ENCODE peak calls at places on chromosomes 12 and 14, in nine cellular contexts. L is uterus, W is stomach, R is fibroblast of lung, I is tibial nerve, P is transverse colon, U is K562, O is right atrium auricular region, N is osteoblast. V is an unnamed sample.

GRCh38 chr14:83826838-83827237 is 1703.1 kb upstream of the FLRT2 start:
- DNase-seq in I (no peak), W (no peak), N (no peak), O (no peak), R (peak; percentile 20), U (no peak), P (no peak), L (no peak), V (no peak)

GRCh38 chr12:18246057-18246456 is 15.3 kb upstream of the PIK3C2G start:
- DNase-seq in L (no peak), W (no peak), P (no peak), U (no peak), I (no peak), R (no peak), N (no peak), O (no peak), V (no peak)

GRCh38 chr14:101124860-101125259 is 221.3 kb upstream of the RTL1 start:
- DNase-seq in P (no peak), L (no peak), I (peak; percentile 2), O (no peak), U (no peak), R (no peak), N (no peak), W (peak; percentile 23), V (peak; percentile 2)

GRCh38 chr12:100434177-100434576 is 39.5 kb upstream of the NR1H4 start:
- DNase-seq in W (no peak), U (no peak), P (no peak), N (no peak), L (no peak), R (no peak), O (no peak), I (no peak), V (no peak)

GRCh38 chr12:570237-570925 is 92.9 kb downstream of the NINJ2 start:
- DNase-seq in O (peak; percentile 89), L (peak; percentile 80), N (peak; percentile 99), R (peak; percentile 87), I (peak; percentile 59), P (peak; percentile 85), U (peak; percentile 73), W (peak; percentile 77), V (peak; percentile 68)

GRCh38 chr14:50520947-50521815 is 11.2 kb downstream of the MAP4K5 start:
- DNase-seq in R (peak; percentile 81), L (no peak), P (peak; percentile 19), O (no peak), I (no peak), U (peak; percentile 10), W (no peak), N (peak; percentile 82), V (no peak)

GRCh38 chr14:85250369-85250768 is 279.6 kb upstream of the FLRT2 start:
- DNase-seq in I (no peak), U (no peak), P (no peak), N (no peak), L (no peak), W (no peak), R (no peak), O (no peak), V (no peak)

GRCh38 chr12:8065991-8066594 is at the start of gene C3AR1:
- DNase-seq in O (no peak), P (peak; percentile 44), U (no peak), R (peak; percentile 61), W (no peak), I (peak; percentile 44), N (peak; percentile 72), L (no peak), V (no peak)

GRCh38 chr14:104600141-104600643 is 4.4 kb downstream of the TMEM179 start:
- DNase-seq in R (no peak), O (no peak), P (no peak), L (no peak), N (peak; percentile 93), W (no peak), I (no peak), U (no peak), V (peak; percentile 83)

GRCh38 chr12:120944645-120945217 is 33.6 kb upstream of the HNF1A start:
- DNase-seq in U (peak; percentile 60), O (no peak), L (no peak), R (peak; percentile 44), N (peak; percentile 95), I (peak; percentile 58), W (peak; percentile 67), P (peak; percentile 69), V (peak; percentile 70)

GRCh38 chr12:119011231-119011630 is 29.9 kb downstream of the SRRM4 start:
- DNase-seq in L (no peak), N (no peak), O (no peak), R (no peak), W (no peak), P (no peak), U (no peak), I (no peak), V (peak; percentile 52)

GRCh38 chr14:103072595-103073366 is 11.2 kb upstream of the LBHD2 start:
- DNase-seq in U (no peak), W (no peak), O (no peak), N (peak; percentile 87), P (no peak), L (no peak), I (no peak), R (no peak), V (no peak)

GRCh38 chr14:64149921-64150320 is 144.2 kb downstream of the ESR2 start:
- DNase-seq in W (no peak), U (no peak), N (no peak), P (no peak), O (no peak), R (no peak), L (no peak), I (no peak), V (no peak)

GRCh38 chr14:102928412-102929348 is 6.2 kb downstream of the AMN start:
- DNase-seq in O (no peak), W (peak; percentile 87), I (peak; percentile 16), L (peak; percentile 51), R (peak; percentile 31), N (peak; percentile 94), P (peak; percentile 96), U (no peak), V (peak; percentile 61)

GRCh38 chr14:37122288-37122687 is 50.1 kb downstream of the SLC25A21 start:
- DNase-seq in L (no peak), W (no peak), I (no peak), O (no peak), P (no peak), U (no peak), N (no peak), R (peak; percentile 81), V (no peak)

GRCh38 chr12:40439771-40440492 is 215.1 kb downstream of the LRRK2 start:
- DNase-seq in P (no peak), L (no peak), I (no peak), W (no peak), N (no peak), O (no peak), U (no peak), R (no peak), V (no peak)

GRCh38 chr14:92472860-92473259 is 40.7 kb upstream of the RIN3 start:
- DNase-seq in R (no peak), I (no peak), W (no peak), N (no peak), U (no peak), L (no peak), P (peak; percentile 6), O (peak; percentile 59), V (no peak)

DNA sequence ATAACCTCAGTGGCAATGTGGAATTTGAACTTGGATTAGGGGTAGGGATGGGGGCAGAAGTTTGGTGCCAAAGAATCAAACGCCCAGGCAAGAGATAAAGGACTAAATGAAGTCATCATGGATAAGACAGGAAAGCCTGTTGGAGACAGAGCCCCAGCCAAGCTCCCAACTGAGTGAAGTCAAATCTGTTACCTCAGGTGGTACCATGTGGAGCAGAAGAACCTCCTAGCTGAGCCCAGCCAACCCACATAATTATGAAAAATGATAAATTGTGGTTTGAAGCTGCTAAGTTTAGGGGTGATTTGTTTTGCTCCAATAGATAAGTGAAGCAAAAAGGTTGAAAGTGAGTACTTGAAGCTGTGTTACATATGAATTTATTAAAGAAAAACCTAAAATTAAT is 66.1 kb downstream of the SMOC1 start:
- DNase-seq in U (no peak), R (no peak), L (no peak), I (no peak), P (no peak), O (no peak), W (no peak), N (no peak), V (no peak)
- TF ChIP-seq CTCF in U (no peak), R (no peak), L (no peak), I (no peak), P (no peak), O (no peak), W (no peak), N (no peak), V (no peak)

GRCh38 chr12:52600475-52600874 is 788 bp downstream of the KRT72 start:
- DNase-seq in W (no peak), I (no peak), L (no peak), R (no peak), N (no peak), O (no peak), P (no peak), U (no peak), V (no peak)
- H3K27me3 ChIP-seq in W (peaks cover 23% of the 10 kb centered on the region), I (peaks cover 40% of the 10 kb centered on the region), L (no peaks in the 10 kb centered on the region), R (peaks cover 15% of the 10 kb centered on the region), N (peaks cover 61% of the 10 kb centered on the region), O (peaks cover 2% of the 10 kb centered on the region), P (peaks cover 56% of the 10 kb centered on the region), U (no peaks in the 10 kb centered on the region), V (peaks cover 14% of the 10 kb centered on the region)

DNA sequence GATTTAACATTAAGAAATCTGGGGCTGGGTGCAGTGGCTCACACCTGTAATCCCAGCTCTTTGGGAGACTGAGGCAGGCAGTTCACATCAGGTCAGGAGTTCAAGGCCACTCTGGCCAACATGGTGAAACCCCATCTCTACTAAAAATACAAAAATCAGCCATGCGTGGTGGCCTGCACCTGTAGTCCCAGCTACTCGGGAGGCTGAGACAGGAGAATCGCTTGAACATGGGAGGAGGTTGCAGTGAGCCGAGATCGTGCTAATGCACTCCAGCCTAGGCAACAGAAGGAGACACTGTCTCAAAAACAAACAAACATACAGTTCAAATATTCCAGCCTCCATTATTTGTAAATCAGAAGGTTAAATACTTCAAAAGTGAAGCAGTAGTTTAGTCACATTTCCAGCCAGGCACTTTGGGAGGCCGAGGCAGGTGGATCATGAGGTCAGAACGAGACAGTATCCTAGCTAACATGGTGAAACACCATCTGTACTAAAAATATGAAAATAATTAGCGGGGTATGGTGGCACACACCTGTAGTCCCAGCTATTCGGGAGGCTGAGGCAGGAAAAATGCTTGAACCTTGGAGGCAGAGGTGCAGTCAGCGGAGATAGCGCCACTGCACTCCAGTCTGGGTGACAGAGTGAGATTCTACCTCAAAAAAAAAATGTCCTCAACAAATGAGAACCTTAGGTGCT is 30.3 kb downstream of the HNRNPC start:
- DNase-seq in O (no peak), U (no peak), R (no peak), L (no peak), W (no peak), I (no peak), P (no peak), N (no peak), V (no peak)
- H3K36me3 ChIP-seq in O (peaks cover 19% of the 10 kb centered on the region), U (peaks cover 97% of the 10 kb centered on the region), R (no peaks in the 10 kb centered on the region), L (no peaks in the 10 kb centered on the region), W (peaks cover 2% of the 10 kb centered on the region), I (no peaks in the 10 kb centered on the region), P (no peaks in the 10 kb centered on the region), N (peaks cover 43% of the 10 kb centered on the region), V (peaks cover 83% of the 10 kb centered on the region)

DNA sequence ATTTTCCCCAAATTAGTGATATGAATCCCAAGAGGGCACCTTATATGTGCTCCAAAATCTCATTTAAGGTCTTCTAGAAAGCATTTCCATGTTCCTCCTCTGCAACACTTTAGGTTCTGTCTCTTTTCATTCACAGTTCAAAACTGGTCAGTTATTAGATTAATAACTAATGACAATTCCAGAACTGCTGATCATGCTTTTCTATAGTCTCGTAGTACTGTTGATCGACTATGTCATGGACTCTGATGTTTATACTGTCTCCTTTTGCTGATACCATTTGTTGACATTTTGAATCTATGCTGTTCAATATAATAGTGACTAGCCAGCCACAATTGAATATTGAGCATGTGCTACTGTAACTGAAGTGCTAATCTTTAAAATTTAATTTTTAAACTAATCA is 728.3 kb downstream of the LRFN5 start:
- DNase-seq in R (no peak), P (no peak), I (no peak), W (no peak), N (no peak), U (no peak), L (no peak), O (no peak), V (no peak)
- TF ChIP-seq CTCF in R (no peak), P (no peak), I (no peak), W (no peak), N (no peak), U (no peak), L (no peak), O (no peak), V (no peak)

V was measured in BE2C.